ENCODE peak calls at places on chromosome 7, in five cellular contexts. One of them, this sample, is unnamed.

GRCh38 chr7:148916186-148916585 is 32.1 kb upstream of the EZH2 start:
- DNase-seq in A549: no peak
- DNase-seq in HepG2: no peak
- DNase-seq in K562: no peak
- DNase-seq in endothelial cell of umbilical vein: no peak
- DNase-seq in this sample: no peak

GRCh38 chr7:27064169-27064568 is 31.6 kb downstream of the HOXA1 start:
- DNase-seq in A549: no peak
- DNase-seq in HepG2: no peak
- DNase-seq in K562: no peak
- DNase-seq in endothelial cell of umbilical vein: peak
- DNase-seq in this sample: no peak

GRCh38 chr7:4830176-4830575 is 31.7 kb downstream of the PAPOLB start:
- DNase-seq in A549: peak
- DNase-seq in HepG2: peak
- DNase-seq in K562: peak
- DNase-seq in endothelial cell of umbilical vein: peak
- DNase-seq in this sample: peak

GRCh38 chr7:41367967-41368882 is 334.7 kb downstream of the INHBA start:
- DNase-seq in A549: no peak
- DNase-seq in HepG2: no peak
- DNase-seq in K562: no peak
- DNase-seq in endothelial cell of umbilical vein: no peak
- DNase-seq in this sample: no peak

GRCh38 chr7:130149575-130150139 is 55.5 kb downstream of the TMEM209 start:
- DNase-seq in A549: no peak
- DNase-seq in HepG2: no peak
- DNase-seq in K562: no peak
- DNase-seq in endothelial cell of umbilical vein: no peak
- DNase-seq in this sample: peak

GRCh38 chr7:48528689-48529088 is 357.4 kb downstream of the ABCA13 start:
- DNase-seq in A549: no peak
- DNase-seq in HepG2: no peak
- DNase-seq in K562: no peak
- DNase-seq in endothelial cell of umbilical vein: no peak
- DNase-seq in this sample: peak

GRCh38 chr7:44981035-44981706 is 2.4 kb upstream of the MYO1G start:
- DNase-seq in A549: no peak
- DNase-seq in HepG2: no peak
- DNase-seq in K562: no peak
- DNase-seq in endothelial cell of umbilical vein: no peak
- DNase-seq in this sample: peak

GRCh38 chr7:2353650-2354172 is 916 bp upstream of the EIF3B start:
- DNase-seq in A549: peak
- DNase-seq in HepG2: peak
- DNase-seq in K562: peak
- DNase-seq in endothelial cell of umbilical vein: peak
- DNase-seq in this sample: peak

GRCh38 chr7:158361326-158361946 is 226.2 kb downstream of the PTPRN2 start:
- DNase-seq in A549: no peak
- DNase-seq in HepG2: no peak
- DNase-seq in K562: no peak
- DNase-seq in endothelial cell of umbilical vein: no peak
- DNase-seq in this sample: no peak

GRCh38 chr7:149820622-149821190 is 17.5 kb upstream of the ZNF862 start:
- DNase-seq in A549: no peak
- DNase-seq in HepG2: no peak
- DNase-seq in K562: no peak
- DNase-seq in endothelial cell of umbilical vein: no peak
- DNase-seq in this sample: no peak

GRCh38 chr7:140982508-140982907 is 32.2 kb downstream of the MRPS33 start:
- DNase-seq in A549: no peak
- DNase-seq in HepG2: no peak
- DNase-seq in K562: no peak
- DNase-seq in endothelial cell of umbilical vein: no peak
- DNase-seq in this sample: peak

GRCh38 chr7:2139004-2139652 is 93.6 kb downstream of the MAD1L1 start:
- DNase-seq in A549: no peak
- DNase-seq in HepG2: no peak
- DNase-seq in K562: no peak
- DNase-seq in endothelial cell of umbilical vein: no peak
- DNase-seq in this sample: no peak

GRCh38 chr7:39428221-39428620 is 138.0 kb upstream of the YAE1 start:
- DNase-seq in A549: no peak
- DNase-seq in HepG2: no peak
- DNase-seq in K562: no peak
- DNase-seq in endothelial cell of umbilical vein: peak
- DNase-seq in this sample: no peak

GRCh38 chr7:132866551-132866950 is 215.3 kb downstream of the CHCHD3 start:
- DNase-seq in A549: no peak
- DNase-seq in HepG2: no peak
- DNase-seq in K562: no peak
- DNase-seq in endothelial cell of umbilical vein: no peak
- DNase-seq in this sample: no peak

GRCh38 chr7:55032069-55032699 is 13.4 kb downstream of the EGFR start:
- DNase-seq in A549: no peak
- DNase-seq in HepG2: no peak
- DNase-seq in K562: no peak
- DNase-seq in endothelial cell of umbilical vein: no peak
- DNase-seq in this sample: no peak

GRCh38 chr7:125599387-125599786 is 669.8 kb upstream of the POT1 start:
- DNase-seq in A549: no peak
- DNase-seq in HepG2: no peak
- DNase-seq in K562: peak
- DNase-seq in endothelial cell of umbilical vein: no peak
- DNase-seq in this sample: no peak

GRCh38 chr7:139680676-139681462 is 96.9 kb downstream of the HIPK2 start:
- DNase-seq in A549: peak
- DNase-seq in HepG2: no peak
- DNase-seq in K562: peak
- DNase-seq in endothelial cell of umbilical vein: peak
- DNase-seq in this sample: peak

GRCh38 chr7:29878081-29878688 is 71.9 kb downstream of the WIPF3 start:
- DNase-seq in A549: peak
- DNase-seq in HepG2: peak
- DNase-seq in K562: peak
- DNase-seq in endothelial cell of umbilical vein: peak
- DNase-seq in this sample: peak

GRCh38 chr7:18778594-18778993 is 283.0 kb downstream of the HDAC9 start:
- DNase-seq in A549: no peak
- DNase-seq in HepG2: no peak
- DNase-seq in K562: no peak
- DNase-seq in endothelial cell of umbilical vein: no peak
- DNase-seq in this sample: no peak

GRCh38 chr7:52584041-52584440 is 451.4 kb upstream of the POM121L12 start:
- DNase-seq in A549: no peak
- DNase-seq in HepG2: no peak
- DNase-seq in K562: no peak
- DNase-seq in endothelial cell of umbilical vein: no peak
- DNase-seq in this sample: no peak

GRCh38 chr7:156456503-156457115 is 184.0 kb upstream of the RNF32 start:
- DNase-seq in A549: no peak
- DNase-seq in HepG2: peak
- DNase-seq in K562: no peak
- DNase-seq in endothelial cell of umbilical vein: no peak
- DNase-seq in this sample: no peak

GRCh38 chr7:157482517-157483120 is 145.8 kb downstream of the DNAJB6 start:
- DNase-seq in A549: no peak
- DNase-seq in HepG2: no peak
- DNase-seq in K562: no peak
- DNase-seq in endothelial cell of umbilical vein: no peak
- DNase-seq in this sample: no peak

GRCh38 chr7:44289341-44290249 is 35.8 kb downstream of the CAMK2B start:
- DNase-seq in A549: no peak
- DNase-seq in HepG2: no peak
- DNase-seq in K562: no peak
- DNase-seq in endothelial cell of umbilical vein: no peak
- DNase-seq in this sample: no peak

GRCh38 chr7:121384159-121384745 is 11.9 kb downstream of the FAM3C start:
- DNase-seq in A549: no peak
- DNase-seq in HepG2: no peak
- DNase-seq in K562: no peak
- DNase-seq in endothelial cell of umbilical vein: peak
- DNase-seq in this sample: no peak

DNA sequence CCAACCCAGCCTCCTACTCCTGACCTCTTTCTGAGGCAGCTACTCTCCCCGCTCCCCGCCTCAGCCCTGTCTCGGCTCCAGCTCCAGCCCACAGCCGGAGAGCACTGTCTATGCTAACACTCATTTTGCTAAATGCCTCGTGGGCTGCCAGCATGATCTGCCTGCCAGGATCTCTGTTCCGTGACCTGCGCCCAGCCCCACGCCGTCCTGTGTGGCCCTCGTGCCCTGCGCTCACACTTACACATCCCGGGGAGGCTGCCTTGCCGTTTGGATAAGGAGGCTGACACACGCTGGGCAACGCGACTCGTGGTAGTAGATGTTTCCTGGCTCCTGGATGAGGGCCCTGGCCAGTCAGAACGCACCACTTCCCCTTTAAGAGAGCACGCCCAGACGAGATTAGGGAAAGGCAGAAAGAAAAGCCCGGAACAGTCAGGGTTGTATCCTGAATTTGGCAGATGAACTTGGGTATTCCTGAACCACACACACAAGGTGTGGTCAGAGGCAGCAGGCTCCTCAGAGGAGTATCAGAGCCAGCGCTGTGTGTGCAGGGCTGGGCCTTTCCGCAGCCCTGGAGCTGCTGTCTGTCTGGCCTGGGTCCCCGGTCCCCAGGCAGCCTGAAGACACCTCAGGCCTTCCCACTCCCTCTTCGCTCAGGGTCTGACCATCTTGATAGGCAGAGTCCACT is 97.7 kb upstream of the EFCAB10 start:
- DNase-seq in A549: no peak
- DNase-seq in HepG2: no peak
- DNase-seq in K562: no peak
- DNase-seq in endothelial cell of umbilical vein: peak
- DNase-seq in this sample: peak
- TF ChIP-seq POLR2A in A549: no peak
- TF ChIP-seq POLR2A in HepG2: no peak
- TF ChIP-seq POLR2A in K562: no peak
- TF ChIP-seq POLR2A in endothelial cell of umbilical vein: no peak
- TF ChIP-seq POLR2A in this sample: peak

GRCh38 chr7:82036146-82036886 is 266.5 kb upstream of the HGF start:
- DNase-seq in A549: no peak
- DNase-seq in HepG2: no peak
- DNase-seq in K562: no peak
- DNase-seq in endothelial cell of umbilical vein: peak
- DNase-seq in this sample: no peak
- TF ChIP-seq MYC in A549: no peak
- TF ChIP-seq MYC in HepG2: no peak
- TF ChIP-seq MYC in K562: no peak
- TF ChIP-seq MYC in endothelial cell of umbilical vein: no peak
- TF ChIP-seq MYC in this sample: no peak

DNA sequence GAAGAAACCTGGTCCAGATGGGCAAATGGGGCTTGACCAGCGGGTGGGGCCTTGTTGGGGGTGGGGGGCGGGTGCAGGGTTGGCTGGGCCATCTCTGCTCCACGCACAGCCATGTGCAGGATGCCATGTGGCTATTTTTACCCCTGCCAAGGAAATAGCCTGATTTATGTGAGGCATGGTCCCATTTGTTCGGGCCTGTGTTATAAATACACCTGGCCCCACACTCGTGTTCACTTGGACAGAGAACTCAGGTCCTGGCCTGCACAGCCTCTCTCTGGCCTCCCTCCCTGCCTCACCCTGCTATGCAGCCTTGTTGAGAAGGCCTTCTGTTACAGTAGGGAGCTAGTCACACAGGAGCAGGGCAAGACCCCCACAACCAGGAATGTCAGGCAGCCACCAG is 35.6 kb upstream of the FZD9 start:
- DNase-seq in A549: no peak
- DNase-seq in HepG2: no peak
- DNase-seq in K562: no peak
- DNase-seq in endothelial cell of umbilical vein: no peak
- DNase-seq in this sample: no peak
- TF ChIP-seq POLR2A in A549: no peak
- TF ChIP-seq POLR2A in HepG2: no peak
- TF ChIP-seq POLR2A in K562: no peak
- TF ChIP-seq POLR2A in endothelial cell of umbilical vein: no peak
- TF ChIP-seq POLR2A in this sample: no peak

DNA sequence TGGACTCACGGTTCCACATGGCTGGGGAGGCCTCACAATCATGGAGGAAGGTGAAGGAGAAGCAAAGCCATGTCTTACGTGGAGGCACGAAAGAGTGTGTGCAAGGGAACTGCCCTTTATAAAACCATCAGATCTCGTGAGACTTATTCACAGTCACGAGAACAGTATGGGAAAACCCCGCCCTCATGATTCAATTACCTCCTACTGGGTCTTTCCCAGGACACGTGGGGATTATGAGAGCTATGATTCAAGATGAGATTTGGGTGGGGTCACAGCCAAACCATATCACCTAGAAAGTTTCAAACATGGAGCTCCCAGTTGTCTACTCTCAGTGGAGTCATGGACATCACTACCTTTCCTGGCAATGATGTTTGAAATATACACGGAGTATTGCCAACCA is 49.6 kb downstream of the CYCS start:
- DNase-seq in A549: no peak
- DNase-seq in HepG2: no peak
- DNase-seq in K562: no peak
- DNase-seq in endothelial cell of umbilical vein: no peak
- DNase-seq in this sample: no peak
- TF ChIP-seq MYC in A549: no peak
- TF ChIP-seq MYC in HepG2: no peak
- TF ChIP-seq MYC in K562: no peak
- TF ChIP-seq MYC in endothelial cell of umbilical vein: no peak
- TF ChIP-seq MYC in this sample: no peak

GRCh38 chr7:103344453-103345149 is at the start of gene DNAJC2:
- DNase-seq in A549: peak
- DNase-seq in HepG2: peak
- DNase-seq in K562: peak
- DNase-seq in endothelial cell of umbilical vein: peak
- DNase-seq in this sample: peak
- TF ChIP-seq POLR2A in A549: peak
- TF ChIP-seq POLR2A in HepG2: peak
- TF ChIP-seq POLR2A in K562: peak
- TF ChIP-seq POLR2A in endothelial cell of umbilical vein: peak
- TF ChIP-seq POLR2A in this sample: peak

This sample was measured in NB4.